ENCODE peak calls at places on chromosome 16, in five cellular contexts. P, S, N, E and V are unnamed samples.

GRCh38 chr16:30355954-30356308 is 823 bp upstream of the CD2BP2 start:
- DNase-seq in P (no peak), S (no peak), N (no peak), E (no peak), V (no peak)

GRCh38 chr16:81036751-81037350 is 1.2 kb downstream of the ATMIN start:
- DNase-seq in P (no peak), S (no peak), N (no peak), E (peak), V (no peak)

GRCh38 chr16:25135239-25135878 is 23.8 kb downstream of the LCMT1 start:
- DNase-seq in P (no peak), S (no peak), N (no peak), E (peak), V (no peak)

GRCh38 chr16:51012396-51012795 is 138.7 kb downstream of the SALL1 start:
- DNase-seq in P (no peak), S (no peak), N (no peak), E (peak), V (no peak)

GRCh38 chr16:65834680-65835079 is 531.8 kb upstream of the CDH5 start:
- DNase-seq in P (no peak), S (no peak), N (no peak), E (no peak), V (no peak)

GRCh38 chr16:54128629-54129230 is 157.9 kb downstream of the IRX3 start:
- DNase-seq in P (no peak), S (no peak), N (no peak), E (no peak), V (no peak)

GRCh38 chr16:30060354-30061194 is 5.0 kb upstream of the ALDOA start:
- DNase-seq in P (no peak), S (no peak), N (no peak), E (no peak), V (no peak)

GRCh38 chr16:522320-523096 is 5.0 kb upstream of the CAPN15 start:
- DNase-seq in P (no peak), S (no peak), N (no peak), E (no peak), V (no peak)

GRCh38 chr16:89359296-89360147 is 130.8 kb downstream of the ANKRD11 start:
- DNase-seq in P (no peak), S (no peak), N (no peak), E (no peak), V (no peak)

GRCh38 chr16:10098991-10099390 is 83.2 kb downstream of the GRIN2A start:
- DNase-seq in P (no peak), S (no peak), N (no peak), E (no peak), V (no peak)

GRCh38 chr16:88303890-88304819 is 78.6 kb upstream of the ZNF469 start:
- DNase-seq in P (peak), S (no peak), N (no peak), E (peak), V (no peak)

GRCh38 chr16:1642148-1642547 is 30.0 kb downstream of the CRAMP1 start:
- DNase-seq in P (no peak), S (no peak), N (no peak), E (no peak), V (no peak)

GRCh38 chr16:9091867-9092281 is 430 bp downstream of the HAPSTR1 start:
- DNase-seq in P (no peak), S (no peak), N (peak), E (no peak), V (no peak)

GRCh38 chr16:88650749-88651275 is at the start of gene CYBA:
- DNase-seq in P (peak), S (peak), N (peak), E (peak), V (peak)

GRCh38 chr16:70573451-70574121 is 50.0 kb downstream of the SF3B3 start:
- DNase-seq in P (no peak), S (no peak), N (no peak), E (peak), V (peak)

GRCh38 chr16:29876578-29877249 is 13.7 kb upstream of the CDIPT start:
- DNase-seq in P (peak), S (no peak), N (peak), E (no peak), V (peak)

GRCh38 chr16:89442990-89443726 is 47.2 kb downstream of the ANKRD11 start:
- DNase-seq in P (no peak), S (no peak), N (no peak), E (peak), V (no peak)

GRCh38 chr16:77574867-77575619 is 140.2 kb upstream of the ADAMTS18 start:
- DNase-seq in P (no peak), S (no peak), N (no peak), E (no peak), V (no peak)

GRCh38 chr16:1786242-1787055 is 3.7 kb downstream of the NUBP2 start:
- DNase-seq in P (no peak), S (no peak), N (peak), E (no peak), V (no peak)

GRCh38 chr16:48350716-48351115 is 34.5 kb downstream of the SIAH1 start:
- DNase-seq in P (no peak), S (no peak), N (no peak), E (no peak), V (no peak)

GRCh38 chr16:71572497-71573116 is 4.3 kb downstream of the TAT start:
- DNase-seq in P (no peak), S (no peak), N (no peak), E (peak), V (no peak)

GRCh38 chr16:48231675-48232214 is 12.4 kb upstream of the LONP2 start:
- DNase-seq in P (no peak), S (no peak), N (peak), E (peak), V (peak)

GRCh38 chr16:29811170-29811895 is 660 bp upstream of the PRRT2 start:
- DNase-seq in P (peak), S (peak), N (peak), E (peak), V (peak)

GRCh38 chr16:11396241-11397048 is 51.2 kb downstream of the RMI2 start:
- DNase-seq in P (peak), S (no peak), N (peak), E (peak), V (peak)

GRCh38 chr16:49378238-49378637 is 4.6 kb downstream of the C16orf78 start:
- DNase-seq in P (no peak), S (no peak), N (peak), E (no peak), V (no peak)

GRCh38 chr16:79278506-79278905 is 322.0 kb downstream of the MAF start:
- DNase-seq in P (no peak), S (no peak), N (no peak), E (no peak), V (no peak)

GRCh38 chr16:85924675-85925074 is 25.7 kb downstream of the IRF8 start:
- DNase-seq in P (no peak), S (no peak), N (no peak), E (no peak), V (no peak)

GRCh38 chr16:67563708-67564468 is 1.6 kb downstream of the CTCF start:
- DNase-seq in P (no peak), S (no peak), N (no peak), E (peak), V (peak)

GRCh38 chr16:21033707-21034106 is 116.9 kb downstream of the DNAH3 start:
- DNase-seq in P (no peak), S (no peak), N (no peak), E (no peak), V (no peak)

GRCh38 chr16:21026846-21027245 is 123.8 kb downstream of the DNAH3 start:
- DNase-seq in P (no peak), S (no peak), N (no peak), E (no peak), V (no peak)

GRCh38 chr16:21033264-21033663 is 117.4 kb downstream of the DNAH3 start:
- DNase-seq in P (no peak), S (no peak), N (no peak), E (no peak), V (no peak)

GRCh38 chr16:21023509-21024202 is 123.1 kb downstream of the LYRM1 start:
- DNase-seq in P (no peak), S (no peak), N (no peak), E (no peak), V (no peak)

DNA sequence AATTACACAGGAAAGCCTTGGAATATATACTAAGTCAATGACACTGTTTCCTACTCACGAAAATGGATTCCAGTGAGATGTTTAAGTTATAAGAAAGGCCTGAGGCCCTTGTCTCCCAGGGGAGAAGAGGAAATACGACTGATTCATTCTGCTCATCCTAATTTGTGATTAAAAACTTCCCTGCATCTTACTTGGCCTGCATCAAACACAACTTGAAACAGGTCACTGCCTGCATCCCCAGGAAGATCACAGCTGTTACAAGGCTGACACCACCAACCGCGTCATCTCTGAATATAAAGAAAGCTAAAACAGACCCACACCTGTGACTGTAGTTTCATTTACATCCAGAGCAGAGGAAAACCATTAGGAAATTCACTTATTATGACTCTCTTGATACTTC is 121.9 kb downstream of the DNAH3 start:
- DNase-seq in P (no peak), S (no peak), N (no peak), E (no peak), V (no peak)
- H2AFZ ChIP-seq in P (no peak), S (no peak), N (peak), E (no peak), V (peak)

GRCh38 chr16:83900611-83901010 is 1.7 kb downstream of the MLYCD start:
- DNase-seq in P (no peak), S (no peak), N (no peak), E (no peak), V (no peak)

GRCh38 chr16:83899978-83900377 is 1.1 kb downstream of the MLYCD start:
- DNase-seq in P (no peak), S (no peak), N (no peak), E (peak), V (no peak)

GRCh38 chr16:83901101-83901500 is 2.2 kb downstream of the MLYCD start:
- DNase-seq in P (no peak), S (no peak), N (no peak), E (no peak), V (no peak)

GRCh38 chr16:83898463-83899271 is at the start of gene MLYCD:
- DNase-seq in P (peak), S (no peak), N (peak), E (peak), V (peak)

DNA sequence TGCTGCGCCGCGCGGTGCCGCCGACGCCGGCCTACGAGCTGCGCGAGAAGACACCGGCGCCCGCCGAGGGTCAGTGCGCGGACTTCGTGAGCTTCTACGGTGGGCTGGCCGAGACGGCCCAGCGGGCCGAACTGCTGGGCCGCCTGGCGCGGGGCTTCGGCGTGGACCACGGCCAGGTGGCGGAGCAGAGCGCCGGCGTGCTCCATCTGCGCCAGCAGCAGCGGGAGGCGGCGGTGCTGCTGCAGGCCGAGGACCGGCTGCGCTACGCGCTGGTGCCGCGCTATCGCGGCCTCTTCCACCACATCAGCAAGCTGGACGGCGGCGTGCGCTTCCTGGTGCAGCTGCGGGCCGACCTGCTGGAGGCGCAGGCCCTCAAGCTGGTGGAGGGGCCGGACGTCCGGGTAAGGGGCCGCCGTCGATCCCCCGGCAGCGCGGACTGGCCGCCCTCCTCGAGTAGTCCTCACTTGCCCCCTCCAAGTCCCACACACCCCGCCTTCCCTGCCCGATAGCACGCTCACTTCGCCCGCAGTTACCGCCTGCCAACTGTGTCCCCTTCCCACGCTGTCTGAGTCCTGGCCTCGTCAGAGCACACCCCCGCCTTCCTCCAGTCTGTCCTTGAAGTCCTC is 470 bp downstream of the MLYCD start:
- DNase-seq in P (peak), S (no peak), N (peak), E (no peak), V (peak)
- TF ChIP-seq CREB1 in P (no peak), S (no peak), N (no peak), E (no peak), V (no peak)

GRCh38 chr16:57834936-57835335 is 32.6 kb upstream of the KIFC3 start:
- DNase-seq in P (no peak), S (no peak), N (no peak), E (no peak), V (peak)
- H2AFZ ChIP-seq in P (no peak), S (no peak), N (peak), E (no peak), V (no peak)

GRCh38 chr16:14958970-14959369 is 15.9 kb upstream of the PDXDC1 start:
- DNase-seq in P (peak), S (no peak), N (peak), E (no peak), V (peak)
- TF ChIP-seq CREB1 in P (no peak), S (no peak), N (no peak), E (no peak), V (no peak)

GRCh38 chr16:3129137-3130131 is 5.4 kb upstream of the ZNF213 start:
- DNase-seq in P (peak), S (no peak), N (peak), E (peak), V (peak)
- H2AFZ ChIP-seq in P (peak), S (peak), N (no peak), E (no peak), V (no peak)

DNA sequence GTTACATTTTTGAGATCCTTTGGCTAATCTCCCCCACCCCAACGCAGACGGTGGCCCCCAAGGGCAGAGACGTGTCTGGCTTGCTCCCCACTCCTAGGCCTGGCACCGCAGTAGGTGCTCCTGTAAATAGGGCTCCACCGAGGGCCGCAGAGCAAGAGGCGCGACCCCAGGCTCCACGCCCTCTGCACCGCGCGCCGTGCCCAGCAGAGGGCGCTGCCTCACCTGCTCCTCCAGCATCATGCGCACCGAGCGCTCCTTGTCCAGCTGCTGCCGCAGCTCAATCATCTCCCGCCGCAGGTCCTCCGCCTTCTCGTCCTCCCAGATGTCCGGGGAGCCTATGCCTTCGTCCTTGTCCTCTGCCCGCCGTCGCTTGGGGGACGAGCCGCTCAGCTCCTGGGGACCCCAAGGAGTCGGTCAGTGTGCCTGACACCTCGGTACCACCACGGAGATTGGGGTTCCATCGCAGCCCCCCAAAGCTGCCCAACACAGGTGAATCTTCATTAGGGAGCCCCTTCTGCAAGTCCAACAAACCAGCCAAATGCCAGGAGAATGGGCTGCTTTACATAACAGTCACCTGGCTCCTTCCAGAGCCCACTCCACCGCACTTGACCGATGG is 11.2 kb downstream of the TFAP4 start:
- DNase-seq in P (peak), S (no peak), N (peak), E (peak), V (peak)
- TF ChIP-seq CREB1 in P (no peak), S (no peak), N (peak), E (no peak), V (no peak)

DNA sequence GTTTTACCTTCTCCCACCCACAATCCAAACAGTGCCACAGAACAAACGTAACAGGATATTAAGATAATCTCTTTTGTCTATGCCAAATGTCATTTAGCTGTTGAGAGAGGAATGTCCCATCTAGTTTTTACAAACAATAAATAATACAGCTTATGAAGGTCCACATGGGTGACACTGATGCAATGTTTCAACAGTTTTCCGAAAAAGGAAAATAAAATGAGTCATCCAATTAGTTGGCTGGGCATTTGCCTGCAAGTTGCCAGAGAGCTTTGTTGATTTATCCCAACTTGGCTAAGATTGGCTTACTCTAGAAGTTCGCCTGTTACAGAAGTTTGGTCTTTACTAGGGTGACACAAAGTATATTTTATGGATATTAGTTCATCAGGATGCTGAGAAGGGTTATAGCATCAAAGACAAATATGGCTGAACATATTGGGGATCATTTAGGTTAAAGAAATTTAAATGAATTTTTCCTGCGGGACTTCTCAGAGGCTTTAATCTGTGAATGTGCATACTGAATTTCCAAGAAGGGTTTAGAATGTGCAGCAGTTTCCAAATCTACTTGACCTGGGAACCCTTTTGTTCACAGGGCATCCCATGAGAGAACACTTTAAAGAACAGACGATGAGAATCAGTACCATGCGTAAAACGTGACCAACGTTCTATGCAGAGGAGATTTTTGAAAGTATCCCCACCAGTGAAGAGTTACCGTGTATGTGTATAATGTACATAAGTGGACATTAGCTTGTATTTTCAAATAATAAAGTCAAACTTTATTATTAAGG is 73.1 kb downstream of the CDH13 start:
- DNase-seq in P (no peak), S (no peak), N (no peak), E (no peak), V (no peak)
- H2AFZ ChIP-seq in P (no peak), S (no peak), N (no peak), E (no peak), V (no peak)